ENCODE peak calls at places on chromosomes 6 and 20, in eight cellular contexts. D is body of pancreas, S is tibial artery, O is IMR-90, H is sigmoid colon, Q is colonic mucosa, U is heart right ventricle, V is left ventricle myocardium inferior. E is an unnamed sample. For H3K4me1, the result is how much of the 10 kb centered on the place peaks cover.

GRCh38 chr20:58408603-58409246 is 19.7 kb downstream of the VAPB start:
- DNase-seq in Q (no peak), H (no peak), U (no peak), O (no peak), S (no peak), V (no peak), D (no peak), E (no peak)

GRCh38 chr6:85006362-85006761 is 242.0 kb upstream of the TBX18 start:
- DNase-seq in V (no peak), S (no peak), O (no peak), U (no peak), Q (no peak), D (no peak), H (no peak), E (no peak)

GRCh38 chr6:131443514-131443913 is 129.5 kb upstream of the ARG1 start:
- DNase-seq in D (no peak), Q (no peak), V (no peak), U (no peak), S (no peak), H (no peak), O (no peak), E (no peak)

GRCh38 chr20:4441871-4442270 is 279.8 kb upstream of the PRND start:
- DNase-seq in V (no peak), S (no peak), D (no peak), H (no peak), Q (no peak), O (no peak), U (no peak), E (no peak)

GRCh38 chr6:11450061-11450460 is 87.5 kb upstream of the TMEM170B start:
- DNase-seq in O (no peak), U (no peak), S (no peak), Q (no peak), V (no peak), H (no peak), D (no peak), E (no peak)

GRCh38 chr20:24533449-24533848 is 64.0 kb downstream of the SYNDIG1 start:
- DNase-seq in Q (no peak), O (no peak), S (no peak), D (no peak), V (no peak), H (no peak), U (no peak), E (no peak)

GRCh38 chr6:150195996-150196417 is 53.2 kb downstream of the PPP1R14C start:
- DNase-seq in H (no peak), U (no peak), V (no peak), S (no peak), O (no peak), Q (peak), D (no peak), E (no peak)

GRCh38 chr6:12490904-12491571 is 200.9 kb downstream of the EDN1 start:
- DNase-seq in S (no peak), Q (no peak), U (no peak), H (no peak), D (no peak), V (no peak), O (peak), E (peak)

GRCh38 chr20:62882426-62882825 is 20.8 kb upstream of the TCFL5 start:
- DNase-seq in U (no peak), S (no peak), H (no peak), D (no peak), V (no peak), Q (no peak), O (no peak), E (peak)

GRCh38 chr6:113672691-113673149 is 184.4 kb upstream of the MARCKS start:
- DNase-seq in O (peak), D (peak), S (peak), Q (no peak), U (peak), V (peak), H (peak), E (peak)

GRCh38 chr20:6178537-6178936 is 55.7 kb upstream of the FERMT1 start:
- DNase-seq in H (no peak), U (no peak), O (peak), Q (no peak), V (no peak), S (no peak), D (no peak), E (no peak)

GRCh38 chr6:168093071-168093505 is 14.1 kb upstream of the FRMD1 start:
- DNase-seq in S (no peak), V (peak), O (no peak), D (no peak), Q (peak), H (no peak), U (no peak), E (peak)

GRCh38 chr6:127539292-127539691 is 20.2 kb upstream of the MTCL3 start:
- DNase-seq in O (peak), V (no peak), S (no peak), Q (no peak), H (no peak), D (no peak), U (no peak), E (no peak)

GRCh38 chr20:62782893-62783278 is 13.4 kb upstream of the MRGBP start:
- DNase-seq in D (no peak), Q (no peak), S (no peak), H (no peak), O (no peak), V (peak), U (peak), E (no peak)

GRCh38 chr6:36127462-36128016 is 2.8 kb upstream of the MAPK13 start:
- DNase-seq in V (no peak), Q (no peak), H (peak), S (peak), U (no peak), D (peak), O (peak), E (peak)

GRCh38 chr6:22099241-22099640 is 197.6 kb downstream of the PRL start:
- DNase-seq in S (no peak), Q (no peak), U (no peak), D (no peak), H (no peak), O (no peak), V (no peak), E (no peak)

GRCh38 chr6:92507552-92507951 is 911.8 kb downstream of the EPHA7 start:
- DNase-seq in U (no peak), V (no peak), D (no peak), O (no peak), S (no peak), Q (no peak), H (no peak), E (no peak)

GRCh38 chr6:130207979-130208649 is 14.6 kb downstream of the SAMD3 start:
- DNase-seq in D (no peak), O (no peak), H (no peak), Q (no peak), U (no peak), V (no peak), S (no peak), E (no peak)

GRCh38 chr6:26032387-26033131 is 54.7 kb upstream of the HFE start:
- DNase-seq in Q (peak), V (no peak), D (no peak), S (no peak), U (no peak), O (peak), H (no peak), E (no peak)

GRCh38 chr6:14058735-14059134 is 58.8 kb upstream of the CD83 start:
- DNase-seq in D (no peak), H (no peak), S (no peak), Q (no peak), V (no peak), U (no peak), O (no peak), E (no peak)

GRCh38 chr6:54886932-54887584 is 40.5 kb downstream of the FAM83B start:
- DNase-seq in D (no peak), U (no peak), Q (no peak), S (no peak), H (no peak), O (no peak), V (no peak), E (no peak)

GRCh38 chr6:109455161-109455501 is 441 bp downstream of the MICAL1 start:
- DNase-seq in D (no peak), H (no peak), O (no peak), S (no peak), U (no peak), V (no peak), Q (no peak), E (peak)

GRCh38 chr6:17984399-17984798 is 3.0 kb downstream of the KIF13A start:
- DNase-seq in O (no peak), Q (no peak), U (no peak), V (no peak), S (no peak), D (no peak), H (no peak), E (no peak)

GRCh38 chr6:17983712-17984111 is 3.7 kb downstream of the KIF13A start:
- DNase-seq in S (no peak), Q (peak), U (no peak), V (no peak), O (no peak), H (no peak), D (no peak), E (no peak)

GRCh38 chr6:17986656-17987575 is 519 bp downstream of the KIF13A start:
- DNase-seq in Q (peak), V (peak), S (peak), U (peak), D (peak), H (peak), O (peak), E (peak)

GRCh38 chr6:17985934-17986655 is 1.3 kb downstream of the KIF13A start:
- DNase-seq in Q (no peak), O (no peak), D (no peak), H (no peak), U (no peak), S (no peak), V (no peak), E (no peak)

DNA sequence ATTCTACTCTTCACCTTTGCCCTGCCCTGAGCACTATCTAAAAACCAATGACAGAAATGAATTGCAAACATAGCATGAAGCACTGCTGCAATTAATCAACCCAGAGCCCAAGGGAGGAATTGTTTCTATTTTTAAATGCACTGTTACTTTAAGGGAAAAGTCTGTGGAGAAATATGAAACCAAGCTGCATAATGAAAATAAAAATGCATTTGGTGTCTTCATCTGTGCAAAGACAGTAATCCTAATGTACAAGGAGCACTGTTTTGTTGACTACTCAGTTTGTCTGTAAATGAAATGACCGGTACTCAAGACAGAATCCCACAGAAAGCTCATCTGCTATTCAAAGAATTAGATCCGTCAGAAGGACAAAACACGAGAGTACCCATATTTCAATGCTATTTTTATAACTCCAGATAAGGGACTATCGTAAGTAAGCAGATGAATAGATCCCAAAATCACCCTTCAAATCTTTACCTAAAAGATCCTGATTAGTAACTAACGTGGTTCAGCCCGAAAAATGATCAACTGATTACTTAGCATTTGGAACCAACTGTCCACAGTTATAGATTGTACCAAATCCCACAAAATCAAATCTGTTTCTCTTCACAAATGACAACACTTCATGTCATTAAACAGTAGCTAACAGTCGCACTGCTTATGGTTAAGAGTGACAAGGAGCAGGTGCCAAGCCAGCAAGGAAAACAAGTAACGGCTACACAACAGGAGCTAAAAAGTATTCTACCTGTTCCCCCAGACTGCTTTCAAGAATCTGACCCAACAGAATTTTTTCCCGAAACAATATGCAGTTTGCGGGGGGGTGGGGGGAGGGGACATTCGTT is 2.4 kb downstream of the KIF13A start:
- DNase-seq in Q (no peak), U (no peak), V (no peak), D (no peak), H (no peak), S (no peak), O (peak), E (no peak)
- H3K4me3 ChIP-seq in Q (peak), U (peak), V (peak), D (no peak), H (peak), S (peak), O (peak), E (peak)

DNA sequence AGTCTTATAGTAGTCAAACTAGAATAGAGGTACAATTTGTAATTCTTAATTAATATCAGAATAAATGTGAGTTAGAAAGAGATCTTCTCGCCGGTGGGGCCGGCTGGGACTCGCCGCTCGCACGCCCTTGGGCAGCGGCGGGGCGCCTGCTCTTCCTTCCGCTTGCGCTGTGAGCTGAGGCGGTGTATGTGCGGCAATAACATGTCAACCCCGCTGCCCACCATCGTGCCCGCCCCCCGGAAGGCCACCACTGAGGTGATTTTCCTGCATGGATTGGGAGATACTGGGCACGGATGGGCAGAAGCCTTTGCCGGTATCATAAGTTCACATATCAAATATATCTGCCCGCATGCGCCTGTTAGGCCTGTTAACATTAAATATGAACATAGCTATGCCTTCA is 123.7 kb upstream of the OGFRL1 start:
- DNase-seq in S (no peak), D (no peak), V (no peak), Q (no peak), O (no peak), H (no peak), U (no peak), E (no peak)
- H3K4me1 ChIP-seq in S (under half), D (under half), V (under half), Q (under half), O (under half), H (under half), U (under half), E (under half)

GRCh38 chr6:2952557-2953095 is 18.7 kb downstream of the SERPINB6 start:
- DNase-seq in S (peak), O (peak), D (peak), H (peak), Q (peak), V (peak), U (peak), E (peak)
- H3K4me3 ChIP-seq in S (peak), O (no peak), D (no peak), H (peak), Q (no peak), V (peak), U (no peak), E (no peak)

GRCh38 chr6:106411643-106412200 is 51.2 kb downstream of the CRYBG1 start:
- DNase-seq in O (no peak), H (no peak), V (no peak), D (peak), S (no peak), Q (peak), U (no peak), E (no peak)
- H3K4me1 ChIP-seq in O (under half), H (under half), V (under half), D (under half), S (under half), Q (under half), U (under half), E (under half)